ENCODE peak calls at places on chromosomes 2 and 18, in seven cellular contexts. M, Z, D, Q, N, J and R are unnamed samples.
A peak's percentile ranks its signal among the peaks of the same experiment; 100 is the strongest.

GRCh38 chr2:97728091-97728596 is 14.8 kb downstream of the ZAP70 start:
- DNase-seq in Q (no peak), N (no peak), J (peak; percentile 63), D (no peak), Z (no peak), M (no peak), R (no peak)

GRCh38 chr2:215870088-215870490 is 143.3 kb downstream of the MREG start:
- DNase-seq in J (no peak), N (no peak), Q (peak; percentile 48), M (peak; percentile 84), Z (no peak), D (peak; percentile 34), R (peak; percentile 53)

GRCh38 chr2:189147361-189147760 is 32.2 kb downstream of the COL5A2 start:
- DNase-seq in D (no peak), Q (peak; percentile 21), J (no peak), N (no peak), Z (no peak), M (no peak), R (no peak)

GRCh38 chr2:40243581-40243980 is 208.3 kb downstream of the SLC8A1 start:
- DNase-seq in Z (no peak), D (no peak), M (peak; percentile 28), J (no peak), N (no peak), Q (peak; percentile 72), R (no peak)

GRCh38 chr2:176171331-176172006 is 14.4 kb downstream of the HOXD3 start:
- DNase-seq in N (peak; percentile 75), D (no peak), Q (no peak), J (no peak), M (no peak), Z (no peak), R (no peak)

GRCh38 chr2:174573621-174574081 is 24.0 kb downstream of the WIPF1 start:
- DNase-seq in J (peak; percentile 70), N (peak; percentile 84), Z (no peak), D (no peak), Q (no peak), M (no peak), R (no peak)

GRCh38 chr2:32611366-32611765 is 16.5 kb upstream of the TTC27 start:
- DNase-seq in Q (no peak), D (no peak), N (no peak), J (no peak), M (no peak), Z (no peak), R (no peak)

GRCh38 chr18:11154369-11154982 is 5.1 kb upstream of the PIEZO2 start:
- DNase-seq in J (no peak), Z (no peak), D (no peak), M (peak; percentile 73), Q (peak; percentile 53), N (no peak), R (no peak)

GRCh38 chr2:238187618-238188548 is 15.6 kb downstream of the ILKAP start:
- DNase-seq in Q (no peak), N (no peak), M (no peak), D (no peak), Z (no peak), J (no peak), R (no peak)

GRCh38 chr18:80034852-80035406 is 695 bp downstream of the RBFA start:
- DNase-seq in Z (no peak), Q (no peak), D (no peak), M (no peak), N (no peak), J (no peak), R (no peak)

GRCh38 chr2:96601382-96602292 is 36.5 kb downstream of the KANSL3 start:
- DNase-seq in M (no peak), Q (no peak), N (no peak), J (no peak), Z (no peak), D (no peak), R (no peak)

GRCh38 chr2:167990062-167990461 is 257.3 kb downstream of the STK39 start:
- DNase-seq in Q (no peak), J (no peak), D (no peak), M (no peak), Z (no peak), N (no peak), R (no peak)

GRCh38 chr18:23784811-23785245 is 95.6 kb downstream of the LAMA3 start:
- DNase-seq in Z (no peak), J (no peak), M (peak; percentile 51), N (no peak), Q (peak; percentile 75), D (no peak), R (no peak)

GRCh38 chr2:38146302-38146916 is 70.5 kb upstream of the CYP1B1 start:
- DNase-seq in J (no peak), M (peak; percentile 90), N (peak; percentile 78), Z (no peak), Q (peak; percentile 81), D (peak; percentile 47), R (no peak)

GRCh38 chr2:121567957-121568409 is 37.3 kb downstream of the RNU4ATAC start:
- DNase-seq in D (no peak), Q (no peak), N (no peak), M (no peak), Z (no peak), J (no peak), R (no peak)

GRCh38 chr2:152200101-152200500 is 24.5 kb upstream of the STAM2 start:
- DNase-seq in D (no peak), M (no peak), Q (no peak), J (no peak), Z (no peak), N (no peak), R (no peak)

GRCh38 chr2:110858135-110858737 is 125.9 kb downstream of the ACOXL start:
- DNase-seq in Q (no peak), D (no peak), J (peak; percentile 89), N (no peak), M (no peak), Z (no peak), R (no peak)

GRCh38 chr2:241775223-241776177 is 1.1 kb upstream of the GAL3ST2 start:
- DNase-seq in Q (no peak), N (peak; percentile 71), D (no peak), J (no peak), M (no peak), Z (peak; percentile 43), R (peak; percentile 82)

GRCh38 chr2:60234274-60234976 is 319.0 kb downstream of the BCL11A start:
- DNase-seq in Z (no peak), N (peak; percentile 37), D (no peak), Q (no peak), J (no peak), M (no peak), R (no peak)

GRCh38 chr2:34738691-34739090 is 1139.6 kb upstream of the FAM98A start:
- DNase-seq in Z (peak; percentile 65), M (no peak), N (no peak), Q (no peak), J (no peak), D (no peak), R (no peak)
- TF ChIP-seq CTCF in Z (peak; percentile 77), M (no peak), N (no peak), Q (no peak), J (no peak), D (no peak), R (no peak)

DNA sequence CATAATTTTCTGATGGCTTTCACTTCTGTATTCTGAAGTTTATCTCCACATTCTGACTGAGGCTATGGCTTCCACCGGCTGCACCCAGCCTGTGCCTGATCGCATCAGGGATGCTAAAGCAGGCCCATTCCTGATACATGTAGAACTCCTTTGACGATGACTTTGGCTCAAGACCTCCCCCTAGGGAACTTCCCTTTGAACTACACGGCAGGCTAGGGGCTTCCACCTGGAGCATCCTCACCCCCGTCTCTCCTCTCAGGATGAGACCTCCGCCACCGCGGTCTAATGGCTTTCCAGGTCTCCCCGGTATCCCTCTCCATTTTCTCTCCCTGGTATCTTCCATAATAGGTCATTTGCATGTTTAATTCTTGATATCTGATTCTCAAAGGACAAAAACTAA is 214.9 kb upstream of the CHST9 start:
- DNase-seq in M (no peak), J (no peak), Z (peak; percentile 74), D (no peak), Q (no peak), N (peak; percentile 39), R (no peak)
- TF ChIP-seq CTCF in M (no peak), J (no peak), Z (peak; percentile 76), D (no peak), Q (no peak), N (no peak), R (no peak)

DNA sequence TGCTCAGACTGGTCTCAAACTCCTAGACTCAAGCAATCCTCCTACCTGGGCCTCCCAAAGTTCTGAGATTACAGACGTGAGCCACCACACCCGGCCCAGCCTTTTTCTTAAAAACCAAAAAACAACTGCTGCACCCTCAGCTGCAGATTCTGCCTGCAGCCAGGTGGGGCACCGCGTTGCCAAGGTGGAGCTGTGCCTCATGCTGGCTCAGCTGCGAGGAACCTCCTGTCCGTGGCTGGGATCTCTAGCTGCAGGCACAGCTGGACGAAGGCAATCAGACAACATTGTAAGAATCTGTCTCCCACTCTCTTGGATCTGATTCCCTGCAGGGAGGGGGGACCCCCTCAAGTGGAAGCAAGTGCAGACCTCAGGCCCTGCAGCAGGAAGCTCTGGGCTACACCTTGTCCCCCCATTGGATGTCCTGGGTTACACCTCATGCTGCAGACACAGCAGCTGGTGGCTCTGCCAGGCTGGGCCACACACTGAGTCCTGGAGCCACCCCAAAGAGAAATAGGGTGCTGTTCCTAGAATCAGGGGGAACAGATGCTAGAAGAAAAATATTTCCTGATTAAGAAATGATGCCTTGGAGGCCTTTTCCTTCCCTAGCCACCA is 24.1 kb downstream of the CIDEA start:
- DNase-seq in Z (no peak), N (no peak), J (no peak), M (no peak), D (no peak), Q (no peak), R (no peak)
- TF ChIP-seq CTCF in Z (peak; percentile 68), N (no peak), J (no peak), M (no peak), D (no peak), Q (peak; percentile 60), R (no peak)

DNA sequence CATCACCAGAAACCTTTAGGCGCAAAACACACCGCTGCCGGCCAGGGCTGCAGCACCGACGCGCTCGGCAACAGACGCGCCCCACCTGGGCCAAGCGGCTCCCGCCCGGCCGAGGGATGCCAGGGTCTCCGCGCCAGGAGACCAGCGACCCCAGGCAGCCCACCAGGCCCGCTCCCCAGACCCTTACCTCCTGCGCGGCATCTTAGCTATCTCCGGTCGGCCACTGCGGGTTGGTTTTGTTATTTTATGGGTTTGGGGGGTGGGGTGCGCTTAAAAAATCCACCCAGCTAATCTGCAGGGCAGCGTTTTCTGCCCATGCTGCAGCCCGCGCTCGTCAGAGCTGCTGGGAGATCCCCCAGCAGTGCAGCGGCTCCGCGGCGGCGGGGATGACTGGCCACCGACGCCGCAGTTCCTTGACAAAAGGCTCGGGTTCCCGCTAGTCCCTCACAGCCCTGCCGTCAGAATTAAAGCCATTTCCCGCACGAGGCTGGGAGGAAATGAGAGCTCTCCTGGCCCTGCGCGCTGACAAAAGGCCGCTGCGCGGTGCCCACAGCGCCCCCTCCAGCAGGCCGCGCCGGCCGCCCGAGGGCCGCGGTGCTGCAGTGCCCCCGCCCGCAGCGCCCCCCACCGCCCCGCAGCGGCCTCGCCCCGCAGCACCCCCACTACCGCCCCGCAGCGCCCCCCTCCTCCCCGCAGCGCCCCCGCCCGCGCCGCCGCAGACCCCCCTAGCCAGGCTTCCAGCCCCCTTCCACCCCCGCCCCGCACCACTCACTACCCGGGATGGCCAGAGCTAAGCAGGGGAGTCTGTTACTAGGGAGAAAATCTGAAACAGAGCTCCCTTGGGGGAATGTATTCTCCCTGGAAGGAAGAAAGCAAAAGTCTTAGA is at the start of gene ADD2:
- DNase-seq in Z (peak; percentile 80), D (peak; percentile 19), J (peak; percentile 35), Q (no peak), M (peak; percentile 2), N (peak; percentile 70), R (no peak)
- TF ChIP-seq CTCF in Z (peak; percentile 60), D (peak; percentile 22), J (no peak), Q (no peak), M (no peak), N (peak; percentile 15), R (no peak)

GRCh38 chr2:57720728-57721627 is 325.6 kb upstream of the VRK2 start:
- DNase-seq in N (no peak), M (peak; percentile 56), J (peak; percentile 26), Q (peak; percentile 65), Z (peak; percentile 66), D (no peak), R (no peak)
- TF ChIP-seq CTCF in N (peak; percentile 57), M (peak; percentile 93), J (peak; percentile 77), Q (peak; percentile 83), Z (peak; percentile 85), D (peak; percentile 61), R (no peak)